ENCODE peak calls at places on chromosomes 13 and 19, in ten cellular contexts. M is fibroblast of pulmonary artery; Q is stimulated activated CD4-positive, alpha-beta T cell treated with anti-CD3 and anti-CD28 coated beads, Interleukin-1b, Interleukin-23, amount 100 ng/mL, for 24 hours; I is CD8-positive, alpha-beta T cell; X is globus pallidus; G is lung; W is MCF 10A; F is NT2/D1; H is endothelial cell; V is EL. D is an unnamed sample.

GRCh38 chr19:44846455-44847143 is 502 bp downstream of the NECTIN2 start:
- DNase-seq in H (peak; percentile 67), Q (no peak), F (peak; percentile 80), M (peak; percentile 35), X (no peak), V (peak; percentile 45), G (no peak), I (no peak), W (peak; percentile 14), D (no peak)

GRCh38 chr13:25046274-25046984 is 49.5 kb upstream of the PABPC3 start:
- DNase-seq in F (no peak), H (peak; percentile 30), W (no peak), V (no peak), G (no peak), I (no peak), X (peak; percentile 38), Q (no peak), M (no peak), D (no peak)

GRCh38 chr13:63206431-63206830 is 1790.8 kb upstream of the PCDH20 start:
- DNase-seq in H (no peak), V (peak; percentile 40), W (no peak), M (peak; percentile 14), Q (no peak), F (no peak), X (no peak), G (no peak), I (no peak), D (no peak)

GRCh38 chr13:31038834-31039552 is 106.5 kb downstream of the TEX26 start:
- DNase-seq in Q (no peak), V (peak; percentile 45), I (no peak), M (no peak), G (no peak), F (no peak), H (no peak), W (peak; percentile 28), X (no peak), D (peak; percentile 35)

GRCh38 chr19:31676271-31677004 is 327.2 kb upstream of the TSHZ3 start:
- DNase-seq in I (no peak), G (no peak), F (peak; percentile 15), V (no peak), X (no peak), H (peak; percentile 38), M (no peak), W (no peak), Q (no peak), D (no peak)

GRCh38 chr13:94140027-94140426 is 339.5 kb downstream of the DCT start:
- DNase-seq in I (no peak), M (no peak), H (no peak), V (no peak), W (no peak), X (no peak), F (peak; percentile 16), G (no peak), Q (no peak), D (no peak)

GRCh38 chr19:41588497-41589209 is 12.7 kb downstream of the CEACAM21 start:
- DNase-seq in X (no peak), I (no peak), F (no peak), Q (no peak), M (peak; percentile 55), G (no peak), W (peak; percentile 56), V (peak; percentile 8), H (peak; percentile 42), D (peak; percentile 36)

GRCh38 chr19:6767357-6768235 is at the start of gene SH2D3A:
- DNase-seq in W (peak; percentile 96), Q (peak; percentile 86), X (no peak), I (peak; percentile 90), G (peak; percentile 94), H (peak; percentile 60), V (peak; percentile 29), M (peak; percentile 53), F (peak; percentile 86), D (peak; percentile 95)

GRCh38 chr19:54029930-54030490 is 33.7 kb downstream of the VSTM1 start:
- DNase-seq in H (peak; percentile 72), F (peak; percentile 76), X (peak; percentile 26), M (peak; percentile 82), V (peak; percentile 62), G (peak; percentile 38), W (peak; percentile 82), Q (peak; percentile 27), I (peak; percentile 32), D (peak; percentile 43)

GRCh38 chr13:98476538-98476966 is 100.4 kb downstream of the STK24 start:
- DNase-seq in M (peak; percentile 84), X (no peak), Q (peak; percentile 77), H (peak; percentile 24), W (peak; percentile 87), I (peak; percentile 78), G (peak; percentile 53), V (peak; percentile 96), F (no peak), D (peak; percentile 95)

GRCh38 chr13:40313269-40314200 is 352.9 kb downstream of the FOXO1 start:
- DNase-seq in W (no peak), M (peak; percentile 89), H (no peak), I (no peak), Q (no peak), V (no peak), G (no peak), X (no peak), F (no peak), D (no peak)

GRCh38 chr13:91894311-91894710 is 495.9 kb downstream of the GPC5 start:
- DNase-seq in I (no peak), W (no peak), X (no peak), M (peak; percentile 54), G (no peak), Q (no peak), H (no peak), V (no peak), F (no peak), D (no peak)

GRCh38 chr19:49111218-49111998 is 2.8 kb upstream of the LIN7B start:
- DNase-seq in X (no peak), V (no peak), H (no peak), G (no peak), F (no peak), M (no peak), W (no peak), I (no peak), Q (no peak), D (no peak)

GRCh38 chr19:41249707-41250423 is 14.3 kb upstream of the HNRNPUL1 start:
- DNase-seq in F (no peak), M (no peak), G (no peak), W (no peak), H (no peak), I (no peak), V (no peak), X (no peak), Q (no peak), D (no peak)

GRCh38 chr13:96958286-96958891 is 35.9 kb downstream of the OXGR1 start:
- DNase-seq in V (peak; percentile 28), W (peak; percentile 64), M (peak; percentile 59), F (peak; percentile 40), Q (no peak), X (peak; percentile 53), G (no peak), H (peak; percentile 18), I (no peak), D (peak; percentile 13)

GRCh38 chr13:26605845-26606244 is 48.4 kb downstream of the WASF3 start:
- DNase-seq in F (no peak), H (peak; percentile 20), M (no peak), G (no peak), W (no peak), X (no peak), I (no peak), Q (no peak), V (no peak), D (no peak)

GRCh38 chr19:40267601-40267997 is 17.5 kb downstream of the AKT2 start:
- DNase-seq in F (no peak), V (no peak), H (no peak), M (no peak), X (no peak), W (no peak), G (no peak), Q (no peak), I (no peak), D (no peak)

GRCh38 chr19:55169136-55169535 is 2.7 kb upstream of the DNAAF3 start:
- DNase-seq in V (no peak), M (no peak), X (no peak), W (no peak), G (no peak), H (no peak), Q (no peak), I (no peak), F (no peak), D (no peak)

GRCh38 chr19:55432355-55432959 is 10.6 kb downstream of the SHISA7 start:
- DNase-seq in X (no peak), V (no peak), Q (no peak), G (no peak), F (no peak), I (no peak), W (no peak), M (no peak), H (no peak), D (peak; percentile 32)

GRCh38 chr13:40155176-40155575 is 499.7 kb downstream of the COG6 start:
- DNase-seq in G (no peak), V (no peak), W (no peak), H (no peak), M (no peak), I (no peak), F (no peak), X (no peak), Q (no peak), D (no peak)

GRCh38 chr19:51971624-51972023 is 15.0 kb downstream of the ZNF350 start:
- DNase-seq in M (peak; percentile 24), I (no peak), Q (no peak), V (no peak), H (no peak), X (no peak), W (peak; percentile 24), F (no peak), G (no peak), D (no peak)

GRCh38 chr19:6733338-6734095 is 3.9 kb downstream of the GPR108 start:
- DNase-seq in G (peak; percentile 28), M (no peak), W (no peak), X (no peak), F (no peak), I (no peak), Q (no peak), H (no peak), V (no peak), D (no peak)

GRCh38 chr13:62919491-62919890 is 1503.8 kb upstream of the PCDH20 start:
- DNase-seq in X (no peak), F (no peak), M (no peak), I (no peak), H (no peak), V (no peak), Q (no peak), W (no peak), G (no peak), D (no peak)

GRCh38 chr19:9309974-9310446 is 372 bp upstream of the ZNF699 start:
- DNase-seq in X (peak; percentile 91), I (no peak), W (peak; percentile 93), F (peak; percentile 94), Q (peak; percentile 77), V (peak; percentile 94), G (peak; percentile 95), H (no peak), M (peak; percentile 93), D (peak; percentile 80)

GRCh38 chr13:42377640-42378382 is 105.9 kb downstream of the AKAP11 start:
- DNase-seq in W (no peak), F (no peak), I (no peak), H (no peak), Q (no peak), G (no peak), M (peak; percentile 27), X (peak; percentile 16), V (no peak), D (peak; percentile 66)

GRCh38 chr19:10748924-10749434 is 31.1 kb downstream of the DNM2 start:
- DNase-seq in M (peak; percentile 44), G (peak; percentile 77), F (no peak), Q (no peak), V (peak; percentile 23), W (peak; percentile 69), X (peak; percentile 76), H (no peak), I (no peak), D (no peak)

GRCh38 chr13:96036515-96036914 is 16.7 kb downstream of the UGGT2 start:
- DNase-seq in F (no peak), I (no peak), W (no peak), V (no peak), Q (no peak), M (no peak), H (no peak), G (no peak), X (no peak), D (no peak)

GRCh38 chr19:40662925-40663711 is 27.3 kb downstream of the NUMBL start:
- DNase-seq in G (peak; percentile 89), V (peak; percentile 81), Q (peak; percentile 91), H (peak; percentile 95), F (peak; percentile 69), I (peak; percentile 90), W (peak; percentile 83), X (peak; percentile 72), M (peak; percentile 91), D (peak; percentile 95)

D was measured in GM20000.